ENCODE peak calls at places on chromosomes 3 and 15, in nine cellular contexts. V is A549; X is CD4-positive, alpha-beta T cell; N is mesendoderm; Q is effector memory CD4-positive, alpha-beta T cell; Y is lung; D is PC-9; I is ascending aorta; R is CD8-positive, alpha-beta memory T cell. M is an unnamed sample.
A peak's percentile ranks its signal among the peaks of the same experiment; 100 is the strongest.

GRCh38 chr3:29465836-29466235 is 185.0 kb downstream of the RBMS3 start:
- DNase-seq in V (no peak), X (no peak), N (no peak), Q (no peak), Y (no peak), D (no peak), I (no peak), R (no peak), M (no peak)

GRCh38 chr15:33960160-33960559 is 8.1 kb upstream of the CHRM5 start:
- DNase-seq in V (no peak), X (no peak), N (no peak), Q (no peak), Y (no peak), D (no peak), I (no peak), R (no peak), M (no peak)

GRCh38 chr3:101223016-101223415 is 97.4 kb downstream of the IMPG2 start:
- DNase-seq in V (no peak), X (no peak), N (no peak), Q (no peak), Y (no peak), D (no peak), I (no peak), R (no peak), M (no peak)

GRCh38 chr3:39414421-39414907 is 7.9 kb downstream of the RPSA start:
- DNase-seq in V (peak; percentile 22), X (no peak), N (no peak), Q (no peak), Y (no peak), D (no peak), I (no peak), R (no peak), M (peak; percentile 74)

GRCh38 chr15:57731543-57732103 is 25.1 kb downstream of the POLR2M start:
- DNase-seq in V (no peak), X (no peak), N (peak; percentile 82), Q (no peak), Y (no peak), D (no peak), I (no peak), R (no peak), M (no peak)

GRCh38 chr15:89514596-89515406 is 18.4 kb upstream of the RHCG start:
- DNase-seq in V (peak; percentile 84), X (no peak), N (no peak), Q (no peak), Y (no peak), D (peak; percentile 56), I (no peak), R (no peak), M (no peak)

GRCh38 chr15:71468715-71469114 is 341.6 kb upstream of the NR2E3 start:
- DNase-seq in V (no peak), X (no peak), N (no peak), Q (no peak), Y (no peak), D (no peak), I (no peak), R (no peak), M (no peak)

GRCh38 chr3:50189274-50189673 is 2.1 kb upstream of the GNAT1 start:
- DNase-seq in V (peak; percentile 73), X (no peak), N (peak; percentile 83), Q (no peak), Y (peak; percentile 66), D (peak; percentile 77), I (no peak), R (no peak), M (peak; percentile 91)

DNA sequence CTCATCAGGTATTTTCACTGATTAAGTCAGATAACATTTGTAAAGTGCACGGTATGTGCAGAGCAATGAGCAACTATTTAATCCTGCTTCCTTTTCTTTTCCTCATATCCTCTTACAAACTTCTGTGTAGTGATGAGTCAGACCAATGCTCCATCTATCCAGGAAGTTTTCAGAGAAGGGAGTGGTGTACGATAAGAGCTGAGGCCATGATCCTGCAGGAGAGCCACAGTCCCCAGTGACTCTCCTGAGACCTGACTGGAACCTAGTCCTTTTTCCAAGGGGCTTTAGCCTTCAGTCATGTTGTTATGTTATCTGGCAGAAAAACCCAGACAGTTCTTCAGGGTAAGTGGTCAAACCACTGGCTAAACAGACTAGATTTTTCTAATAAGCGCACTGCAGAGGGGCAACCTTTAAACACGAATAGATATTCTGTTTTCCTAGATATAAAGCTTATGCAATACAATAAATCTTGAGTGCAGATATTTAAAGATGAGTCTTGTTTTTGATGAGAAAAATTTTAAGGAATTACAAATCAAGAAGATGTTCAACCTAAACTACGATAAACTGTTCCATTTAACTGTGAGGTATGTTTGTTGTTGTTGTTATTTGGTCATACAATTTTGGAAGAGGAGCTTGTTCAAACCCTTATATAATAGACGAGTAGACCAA is 110.5 kb upstream of the RAP2B start:
- DNase-seq in V (peak; percentile 88), X (no peak), N (no peak), Q (no peak), Y (no peak), D (peak; percentile 57), I (no peak), R (no peak), M (no peak)
- H3K27ac ChIP-seq in V (peak overlapping the region; percentile 89), X (no peak overlapping the region), N (no peak overlapping the region), Q (no peak overlapping the region), Y (no peak overlapping the region), D (peak overlapping the region; percentile 98), I (peak overlapping the region; percentile 72), R (peak overlapping the region; percentile 66), M (no peak overlapping the region)

GRCh38 chr3:136954980-136955780 is 2.6 kb upstream of the IL20RB start:
- DNase-seq in V (no peak), X (no peak), N (peak; percentile 49), Q (no peak), Y (no peak), D (no peak), I (no peak), R (no peak), M (no peak)

GRCh38 chr3:136954246-136954645 is 3.5 kb upstream of the IL20RB start:
- DNase-seq in V (no peak), X (no peak), N (no peak), Q (no peak), Y (no peak), D (no peak), I (no peak), R (no peak), M (no peak)

GRCh38 chr3:136950583-136950982 is 7.2 kb upstream of the IL20RB start:
- DNase-seq in V (no peak), X (no peak), N (no peak), Q (no peak), Y (no peak), D (no peak), I (no peak), R (no peak), M (no peak)

GRCh38 chr3:136949708-136950107 is 8.1 kb upstream of the IL20RB start:
- DNase-seq in V (no peak), X (no peak), N (no peak), Q (no peak), Y (no peak), D (no peak), I (no peak), R (no peak), M (no peak)

DNA sequence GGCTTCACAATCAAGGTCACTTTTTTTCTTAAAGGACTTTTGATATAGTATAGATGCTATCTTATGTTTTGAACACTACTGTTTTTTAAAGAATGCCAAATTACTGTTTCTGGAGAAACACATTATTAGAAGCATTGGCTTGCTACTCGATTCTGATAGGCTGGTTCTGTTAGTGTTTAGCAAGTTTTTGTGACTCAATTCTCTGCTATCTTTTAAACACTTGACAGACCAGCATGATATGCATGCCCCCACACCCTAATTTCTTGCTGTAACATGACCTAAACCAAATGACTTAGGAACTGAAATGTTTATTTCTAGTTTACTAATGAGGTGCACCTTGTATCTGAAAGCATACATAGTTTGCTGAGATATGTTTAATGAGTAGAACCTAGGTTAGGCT is 5.5 kb upstream of the IL20RB start:
- DNase-seq in V (no peak), X (no peak), N (peak; percentile 36), Q (no peak), Y (no peak), D (no peak), I (no peak), R (no peak), M (no peak)
- H3K27ac ChIP-seq in V (no peak overlapping the region), X (no peak overlapping the region), N (no peak overlapping the region), Q (no peak overlapping the region), Y (no peak overlapping the region), D (no peak overlapping the region), I (no peak overlapping the region), R (no peak overlapping the region), M (no peak overlapping the region)

DNA sequence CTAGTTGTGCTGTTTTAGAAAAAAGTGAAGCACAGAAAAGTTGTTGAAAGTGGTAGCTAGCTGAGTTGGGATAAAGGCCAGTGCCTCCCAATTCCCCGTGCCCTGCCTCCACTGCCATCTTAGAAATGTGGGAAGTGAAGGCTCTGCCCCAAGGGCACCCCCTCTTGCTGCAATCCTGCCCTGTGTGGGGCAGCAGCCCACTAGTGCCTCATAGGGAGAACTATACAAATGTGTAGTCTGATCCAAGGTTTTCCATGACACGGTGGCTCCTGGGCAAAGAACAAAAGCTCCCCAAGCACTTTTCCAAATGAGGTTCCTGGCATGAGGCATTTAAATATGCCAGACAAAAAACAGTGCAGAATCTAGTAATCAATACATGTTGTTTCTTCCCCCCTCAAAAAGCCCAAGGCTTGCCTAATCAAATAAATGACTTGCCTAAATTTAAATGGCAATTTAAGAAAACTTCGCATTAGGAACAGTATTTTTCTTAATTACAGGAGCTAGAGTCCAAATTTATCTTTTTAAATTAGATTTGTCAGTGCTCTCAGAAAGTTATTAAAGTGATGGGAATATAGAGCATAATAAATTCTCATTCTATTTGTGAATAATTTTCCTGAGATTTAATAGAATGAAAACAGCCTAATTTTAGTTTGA is 83.8 kb downstream of the GHSR start:
- DNase-seq in V (no peak), X (no peak), N (no peak), Q (no peak), Y (no peak), D (no peak), I (no peak), R (no peak), M (no peak)
- H3K27ac ChIP-seq in V (no peak overlapping the region), X (no peak overlapping the region), N (no peak overlapping the region), Q (no peak overlapping the region), Y (no peak overlapping the region), D (no peak overlapping the region), I (no peak overlapping the region), R (no peak overlapping the region), M (no peak overlapping the region)

GRCh38 chr3:127614928-127615592 is 13.9 kb upstream of the PODXL2 start:
- DNase-seq in V (no peak), X (no peak), N (no peak), Q (no peak), Y (no peak), D (no peak), I (no peak), R (no peak), M (no peak)

GRCh38 chr3:127613406-127613805 is 15.2 kb downstream of the MCM2 start:
- DNase-seq in V (no peak), X (no peak), N (no peak), Q (no peak), Y (no peak), D (no peak), I (no peak), R (no peak), M (no peak)

GRCh38 chr3:127615631-127616305 is 13.2 kb upstream of the PODXL2 start:
- DNase-seq in V (no peak), X (no peak), N (no peak), Q (no peak), Y (no peak), D (no peak), I (no peak), R (no peak), M (no peak)

GRCh38 chr3:127611251-127611650 is 13.0 kb downstream of the MCM2 start:
- DNase-seq in V (no peak), X (no peak), N (no peak), Q (no peak), Y (no peak), D (no peak), I (no peak), R (no peak), M (no peak)

DNA sequence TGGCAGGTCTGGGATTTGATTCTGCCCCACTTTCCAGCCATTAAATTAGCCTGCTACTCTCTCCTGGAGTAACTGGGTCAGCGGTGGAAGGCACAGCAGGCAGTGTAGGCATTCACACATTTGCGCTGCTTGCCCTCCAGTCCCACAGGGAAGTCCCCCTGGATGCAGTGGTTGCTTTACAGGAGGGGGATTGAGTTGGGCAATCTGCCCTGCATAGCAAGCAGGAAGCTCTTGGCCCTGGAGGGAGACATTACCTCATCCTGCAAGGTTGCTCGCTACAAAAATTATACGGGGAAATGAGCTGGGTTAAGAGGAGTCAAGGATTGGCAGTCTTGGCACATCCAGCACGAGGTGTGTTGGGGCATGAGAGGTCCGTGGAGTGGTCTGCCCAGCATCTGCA is 14.8 kb downstream of the MCM2 start:
- DNase-seq in V (no peak), X (no peak), N (no peak), Q (no peak), Y (peak; percentile 44), D (no peak), I (no peak), R (no peak), M (no peak)
- H3K27ac ChIP-seq in V (no peak overlapping the region), X (no peak overlapping the region), N (no peak overlapping the region), Q (no peak overlapping the region), Y (no peak overlapping the region), D (no peak overlapping the region), I (no peak overlapping the region), R (no peak overlapping the region), M (no peak overlapping the region)

M was measured in endodermal cell.